ENCODE peak calls at places on chromosomes 3 and 15, in seven cellular contexts. T, I, Q, K, S, X and M are unnamed samples.

GRCh38 chr3:52171577-52172261 is 17.5 kb upstream of the POC1A start:
- DNase-seq in T (peak), I (no peak), Q (no peak), K (no peak), S (no peak), X (no peak), M (peak)

GRCh38 chr3:125334675-125335560 is 40.2 kb downstream of the ZNF148 start:
- DNase-seq in T (no peak), I (no peak), Q (no peak), K (no peak), S (no peak), X (no peak), M (no peak)

GRCh38 chr3:125220681-125221429 is 8.3 kb upstream of the SLC12A8 start:
- DNase-seq in T (peak), I (no peak), Q (peak), K (no peak), S (no peak), X (peak), M (no peak)

GRCh38 chr3:71680588-71680987 is 44.6 kb downstream of the EIF4E3 start:
- DNase-seq in T (peak), I (no peak), Q (no peak), K (no peak), S (no peak), X (peak), M (peak)

GRCh38 chr15:32909431-32909830 is 191.6 kb downstream of the GREM1 start:
- DNase-seq in T (peak), I (no peak), Q (no peak), K (no peak), S (no peak), X (no peak), M (peak)

GRCh38 chr3:170222647-170223541 is 670 bp downstream of the PRKCI start:
- DNase-seq in T (peak), I (peak), Q (peak), K (peak), S (peak), X (peak), M (peak)

GRCh38 chr15:66677336-66677735 is 24.7 kb upstream of the SMAD6 start:
- DNase-seq in T (no peak), I (no peak), Q (no peak), K (no peak), S (no peak), X (no peak), M (no peak)

GRCh38 chr3:39809181-39809994 is at the start of gene MYRIP:
- DNase-seq in T (no peak), I (peak), Q (peak), K (peak), S (peak), X (peak), M (no peak)

GRCh38 chr15:69421498-69421897 is 7.3 kb downstream of the KIF23 start:
- DNase-seq in T (peak), I (no peak), Q (no peak), K (no peak), S (no peak), X (no peak), M (no peak)

GRCh38 chr3:62019906-62020305 is 353.4 kb downstream of the FEZF2 start:
- DNase-seq in T (no peak), I (no peak), Q (no peak), K (no peak), S (no peak), X (no peak), M (no peak)

GRCh38 chr3:64267774-64268604 is 42.7 kb upstream of the PRICKLE2 start:
- DNase-seq in T (peak), I (peak), Q (peak), K (peak), S (peak), X (no peak), M (peak)

GRCh38 chr15:62840518-62841268 is 201.9 kb upstream of the TPM1 start:
- DNase-seq in T (no peak), I (no peak), Q (no peak), K (no peak), S (no peak), X (peak), M (no peak)

GRCh38 chr3:153162513-153163348 is 705 bp downstream of the RAP2B start:
- DNase-seq in T (peak), I (peak), Q (peak), K (peak), S (peak), X (peak), M (peak)

GRCh38 chr3:66413151-66413751 is 87.6 kb downstream of the LRIG1 start:
- DNase-seq in T (peak), I (no peak), Q (no peak), K (no peak), S (no peak), X (no peak), M (peak)

GRCh38 chr3:184716652-184717607 is 5.1 kb upstream of the MAGEF1 start:
- DNase-seq in T (peak), I (peak), Q (peak), K (peak), S (peak), X (peak), M (peak)

GRCh38 chr3:32937331-32937730 is 14.1 kb upstream of the CCR4 start:
- DNase-seq in T (no peak), I (no peak), Q (no peak), K (peak), S (no peak), X (no peak), M (peak)

GRCh38 chr3:197025736-197026480 is 3.7 kb downstream of the MELTF start:
- DNase-seq in T (no peak), I (no peak), Q (no peak), K (no peak), S (peak), X (no peak), M (no peak)

DNA sequence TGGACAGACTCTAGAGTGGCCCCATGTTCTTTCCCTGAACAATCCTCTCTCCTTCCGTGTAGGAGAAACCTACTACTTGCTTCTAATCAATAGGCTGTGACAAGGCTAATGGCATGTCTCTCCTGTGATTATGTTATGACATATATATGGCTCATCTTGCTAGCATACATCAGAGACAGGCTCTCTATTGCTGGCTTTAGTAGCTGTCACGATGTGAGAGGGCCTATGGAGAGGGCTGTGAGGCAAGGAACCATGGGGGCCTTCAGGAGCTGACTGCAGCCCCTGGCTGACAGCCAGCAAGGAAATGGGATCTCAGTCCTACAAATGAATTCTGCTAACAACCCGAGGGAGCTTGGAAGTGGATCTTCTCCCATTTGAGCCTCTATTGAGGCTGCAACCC is 96.3 kb downstream of the EOMES start:
- DNase-seq in T (peak), I (no peak), Q (no peak), K (no peak), S (no peak), X (no peak), M (no peak)
- H2BK5ac ChIP-seq in T (no peak), I (no peak), Q (no peak), K (no peak), S (no peak), X (no peak), M (no peak)

GRCh38 chr3:8458235-8458634 is 43.4 kb upstream of the LMCD1 start:
- DNase-seq in T (peak), I (no peak), Q (no peak), K (no peak), S (no peak), X (no peak), M (no peak)

GRCh38 chr3:8460050-8460708 is 41.4 kb upstream of the LMCD1 start:
- DNase-seq in T (no peak), I (no peak), Q (no peak), K (no peak), S (no peak), X (no peak), M (no peak)

GRCh38 chr3:8457039-8457438 is 44.6 kb upstream of the LMCD1 start:
- DNase-seq in T (peak), I (no peak), Q (no peak), K (no peak), S (no peak), X (peak), M (no peak)

GRCh38 chr3:8460815-8461482 is 40.7 kb upstream of the LMCD1 start:
- DNase-seq in T (peak), I (no peak), Q (no peak), K (no peak), S (no peak), X (no peak), M (peak)

DNA sequence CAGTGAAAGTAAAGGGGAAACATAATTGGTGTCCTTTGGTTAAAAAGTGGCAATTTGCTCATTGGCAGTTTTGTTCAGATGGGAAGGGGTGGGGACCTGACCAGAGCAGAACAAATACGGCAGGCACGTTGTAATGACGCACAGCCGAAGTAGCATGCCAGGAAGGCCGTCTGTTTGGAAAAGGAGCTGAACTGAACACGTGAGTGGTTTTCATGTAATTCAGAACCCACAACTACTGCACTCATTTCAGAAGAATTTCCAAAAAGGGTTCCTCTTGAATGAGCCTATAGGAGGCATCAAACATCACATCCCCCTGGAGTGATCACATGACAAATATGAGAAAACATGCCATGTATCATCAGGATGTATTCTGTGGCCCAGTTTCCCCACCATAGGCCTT is 42.9 kb upstream of the LMCD1 start:
- DNase-seq in T (peak), I (no peak), Q (no peak), K (no peak), S (no peak), X (no peak), M (peak)
- H2BK5ac ChIP-seq in T (peak), I (no peak), Q (no peak), K (no peak), S (no peak), X (no peak), M (no peak)

DNA sequence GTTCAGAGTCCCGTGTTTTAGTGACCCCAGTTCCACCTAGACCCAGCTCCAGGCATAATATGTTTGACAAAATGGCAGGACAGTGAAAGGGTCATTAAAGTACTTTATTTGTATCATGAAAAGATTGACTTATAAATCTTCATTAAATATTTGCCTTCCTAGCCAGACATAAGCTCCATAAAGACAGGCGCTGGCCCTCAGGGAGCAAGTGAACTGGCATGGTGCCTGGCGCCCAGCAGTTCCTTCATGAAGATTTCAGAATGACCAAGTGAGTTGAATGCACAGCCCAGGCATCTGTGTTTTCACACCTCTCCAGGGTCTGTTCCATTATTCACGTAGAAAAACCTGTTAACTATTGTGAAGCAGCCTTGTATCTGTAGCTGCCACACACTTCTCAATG is 166.2 kb downstream of the GAP43 start:
- DNase-seq in T (no peak), I (no peak), Q (no peak), K (no peak), S (no peak), X (no peak), M (no peak)
- H2BK5ac ChIP-seq in T (peak), I (no peak), Q (no peak), K (no peak), S (no peak), X (no peak), M (peak)

GRCh38 chr3:186121968-186122367 is 13.1 kb upstream of the ETV5 start:
- DNase-seq in T (no peak), I (no peak), Q (peak), K (peak), S (peak), X (peak), M (no peak)

GRCh38 chr3:186119499-186119898 is 10.6 kb upstream of the ETV5 start:
- DNase-seq in T (no peak), I (no peak), Q (no peak), K (no peak), S (no peak), X (peak), M (no peak)

GRCh38 chr3:186117521-186118111 is 8.7 kb upstream of the ETV5 start:
- DNase-seq in T (no peak), I (no peak), Q (no peak), K (no peak), S (no peak), X (no peak), M (no peak)

GRCh38 chr3:186121271-186121670 is 12.4 kb upstream of the ETV5 start:
- DNase-seq in T (no peak), I (no peak), Q (no peak), K (no peak), S (no peak), X (no peak), M (no peak)

GRCh38 chr3:186118692-186119091 is 9.8 kb upstream of the ETV5 start:
- DNase-seq in T (no peak), I (no peak), Q (no peak), K (no peak), S (no peak), X (no peak), M (no peak)
- H2BK5ac ChIP-seq in T (no peak), I (no peak), Q (no peak), K (no peak), S (no peak), X (no peak), M (no peak)

GRCh38 chr3:119368243-119368800 is 74.1 kb downstream of the ARHGAP31 start:
- DNase-seq in T (no peak), I (no peak), Q (no peak), K (no peak), S (no peak), X (no peak), M (no peak)
- H2BK5ac ChIP-seq in T (no peak), I (no peak), Q (no peak), K (no peak), S (no peak), X (no peak), M (no peak)

GRCh38 chr15:98946301-98947255 is 61.0 kb downstream of the PGPEP1L start:
- DNase-seq in T (peak), I (no peak), Q (no peak), K (no peak), S (no peak), X (no peak), M (no peak)

GRCh38 chr15:98941595-98942255 is 65.9 kb downstream of the PGPEP1L start:
- DNase-seq in T (no peak), I (no peak), Q (no peak), K (no peak), S (no peak), X (no peak), M (no peak)

GRCh38 chr15:98939311-98940080 is 68.1 kb downstream of the PGPEP1L start:
- DNase-seq in T (no peak), I (no peak), Q (no peak), K (no peak), S (no peak), X (no peak), M (no peak)

GRCh38 chr15:98943609-98944111 is 63.9 kb downstream of the PGPEP1L start:
- DNase-seq in T (peak), I (no peak), Q (peak), K (no peak), S (no peak), X (peak), M (peak)

DNA sequence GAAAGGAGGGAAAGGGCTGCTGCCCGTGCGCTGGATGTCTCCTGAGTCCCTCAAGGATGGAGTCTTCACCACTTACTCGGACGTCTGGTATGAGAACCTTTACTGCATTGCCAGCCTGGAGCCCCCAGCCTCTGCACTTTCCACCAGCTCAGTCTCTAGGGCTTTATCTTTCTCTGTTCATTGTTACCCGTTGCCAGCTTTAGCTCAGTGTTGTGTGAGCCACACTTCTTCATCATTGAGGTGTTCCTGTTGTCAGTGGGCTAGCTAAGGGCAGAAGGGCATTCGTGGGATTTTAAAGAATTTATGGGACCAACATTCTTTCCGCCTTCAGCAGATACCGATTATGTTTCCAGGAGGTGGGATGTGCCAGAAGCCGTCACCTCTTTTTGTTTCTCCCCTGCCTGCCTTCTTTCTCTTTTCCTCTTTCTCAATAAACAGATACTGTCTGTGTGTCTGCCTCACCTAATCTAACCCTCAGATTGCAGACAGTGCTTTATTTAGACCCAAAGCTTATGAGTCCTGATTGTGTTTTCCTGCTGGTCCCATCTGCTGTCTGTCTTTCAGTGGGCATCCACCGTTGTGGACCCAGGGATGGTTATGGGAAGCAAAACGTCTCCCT is 64.5 kb downstream of the PGPEP1L start:
- DNase-seq in T (no peak), I (no peak), Q (no peak), K (no peak), S (no peak), X (no peak), M (peak)
- H2BK5ac ChIP-seq in T (peak), I (no peak), Q (no peak), K (no peak), S (no peak), X (no peak), M (no peak)